ENCODE peak calls at places on chromosomes 6 and 20, in seven cellular contexts. F is WTC11, M is sigmoid colon, E is A549, H is adrenal gland, D is psoas muscle, K is left lung. C is an unnamed sample.

GRCh38 chr6:34062815-34063214 is 83.1 kb downstream of the GRM4 start:
- DNase-seq in F (peak), M (no peak), E (no peak), H (no peak), D (no peak), K (no peak), C (no peak)

GRCh38 chr6:113927001-113927400 is 43.9 kb downstream of the HDAC2 start:
- DNase-seq in F (no peak), M (no peak), E (no peak), H (no peak), D (no peak), K (no peak), C (no peak)

GRCh38 chr6:31270788-31271640 is 878 bp downstream of the HLA-C start:
- DNase-seq in F (peak), M (peak), E (no peak), H (peak), D (peak), K (peak), C (peak)

GRCh38 chr20:54123587-54124180 is 50.1 kb downstream of the CYP24A1 start:
- DNase-seq in F (peak), M (no peak), E (peak), H (peak), D (no peak), K (peak), C (no peak)

GRCh38 chr6:33018904-33019303 is 9.5 kb upstream of the HLA-DOA start:
- DNase-seq in F (no peak), M (peak), E (no peak), H (peak), D (no peak), K (no peak), C (no peak)

GRCh38 chr6:135159531-135159930 is 21.6 kb upstream of the MYB start:
- DNase-seq in F (no peak), M (no peak), E (no peak), H (no peak), D (no peak), K (no peak), C (no peak)

GRCh38 chr6:161701051-161701450 is 427.2 kb upstream of the AGPAT4 start:
- DNase-seq in F (no peak), M (no peak), E (no peak), H (no peak), D (no peak), K (no peak), C (no peak)

GRCh38 chr6:90194371-90194841 is 102.2 kb downstream of the BACH2 start:
- DNase-seq in F (no peak), M (no peak), E (no peak), H (peak), D (no peak), K (no peak), C (no peak)

GRCh38 chr20:46348972-46349741 is 40.9 kb upstream of the CDH22 start:
- DNase-seq in F (peak), M (no peak), E (peak), H (peak), D (peak), K (peak), C (peak)

GRCh38 chr6:24325978-24326377 is 31.9 kb downstream of the DCDC2 start:
- DNase-seq in F (no peak), M (no peak), E (no peak), H (no peak), D (no peak), K (no peak), C (no peak)

GRCh38 chr6:43608310-43608763 is 20.7 kb downstream of the GTPBP2 start:
- DNase-seq in F (peak), M (no peak), E (peak), H (peak), D (peak), K (no peak), C (peak)

GRCh38 chr20:13325033-13325432 is 104.0 kb downstream of the ISM1 start:
- DNase-seq in F (peak), M (no peak), E (peak), H (no peak), D (no peak), K (no peak), C (no peak)

GRCh38 chr6:34284563-34285545 is 36.0 kb upstream of the SMIM29 start:
- DNase-seq in F (no peak), M (peak), E (no peak), H (peak), D (peak), K (peak), C (no peak)

GRCh38 chr6:1890071-1890470 is 280.4 kb downstream of the FOXC1 start:
- DNase-seq in F (no peak), M (no peak), E (no peak), H (no peak), D (no peak), K (no peak), C (no peak)

GRCh38 chr6:55678330-55679224 is 99.6 kb upstream of the HMGCLL1 start:
- DNase-seq in F (no peak), M (no peak), E (no peak), H (no peak), D (no peak), K (no peak), C (no peak)

GRCh38 chr6:24950210-24950941 is 14.6 kb upstream of the RIPOR2 start:
- DNase-seq in F (no peak), M (no peak), E (no peak), H (no peak), D (no peak), K (no peak), C (no peak)

GRCh38 chr6:15628499-15629131 is 34.2 kb downstream of the DTNBP1 start:
- DNase-seq in F (no peak), M (no peak), E (no peak), H (no peak), D (no peak), K (no peak), C (peak)

GRCh38 chr20:18719426-18719825 is 94.2 kb upstream of the SCP2D1 start:
- DNase-seq in F (no peak), M (no peak), E (no peak), H (no peak), D (no peak), K (no peak), C (no peak)

GRCh38 chr6:90701146-90701781 is 114.4 kb upstream of the MAP3K7 start:
- DNase-seq in F (peak), M (no peak), E (no peak), H (no peak), D (no peak), K (no peak), C (no peak)

GRCh38 chr6:39887692-39888450 is 46.4 kb downstream of the MOCS1 start:
- DNase-seq in F (no peak), M (peak), E (no peak), H (peak), D (peak), K (peak), C (no peak)

GRCh38 chr6:33668914-33669313 is 42.6 kb downstream of the UQCC2 start:
- DNase-seq in F (no peak), M (no peak), E (peak), H (no peak), D (no peak), K (peak), C (no peak)

GRCh38 chr6:137217801-137218472 is 1.2 kb downstream of the IFNGR1 start:
- DNase-seq in F (no peak), M (no peak), E (no peak), H (peak), D (no peak), K (no peak), C (no peak)

GRCh38 chr20:49273696-49274277 is 4.1 kb downstream of the ZNFX1 start:
- DNase-seq in F (no peak), M (no peak), E (no peak), H (no peak), D (no peak), K (no peak), C (no peak)

GRCh38 chr20:44911264-44911921 is 1.5 kb downstream of the PABPC1L start:
- DNase-seq in F (peak), M (no peak), E (peak), H (peak), D (no peak), K (peak), C (no peak)

GRCh38 chr20:59131541-59132285 is 31.9 kb upstream of the ZNF831 start:
- DNase-seq in F (no peak), M (no peak), E (no peak), H (peak), D (no peak), K (no peak), C (no peak)

DNA sequence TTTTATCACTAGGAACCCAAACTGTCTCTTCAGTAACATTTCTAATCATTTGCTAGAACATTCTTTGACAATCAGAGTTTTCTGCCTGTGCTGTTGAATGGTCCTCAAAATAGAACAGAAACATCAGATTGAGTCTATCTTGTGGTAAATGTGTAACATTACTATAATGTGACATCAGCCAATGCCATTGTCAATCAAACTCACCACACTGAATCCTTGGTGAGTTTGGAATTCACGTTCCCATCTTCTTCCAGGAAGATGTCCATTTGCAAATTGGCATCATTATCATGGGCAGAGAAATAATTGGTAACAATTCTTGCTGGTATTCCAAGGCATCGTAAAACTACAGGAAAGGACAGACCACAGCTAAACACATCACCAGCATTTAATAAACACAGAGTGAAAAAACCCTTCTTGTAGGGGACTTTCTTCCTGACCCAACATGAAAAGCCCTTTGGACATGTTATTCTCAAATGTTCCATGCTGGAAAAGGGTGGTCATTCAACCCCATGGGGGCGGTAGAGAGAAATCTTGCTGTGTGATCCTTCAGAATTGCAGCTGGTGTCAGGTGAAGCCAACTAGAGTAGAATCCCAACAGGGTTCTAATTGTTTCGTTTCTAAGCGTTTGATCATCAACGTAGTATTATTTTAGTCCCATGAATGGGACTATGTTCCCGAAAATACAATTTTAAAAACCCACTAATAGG is 98.5 kb downstream of the F13A1 start:
- DNase-seq in F (peak), M (no peak), E (no peak), H (no peak), D (no peak), K (no peak), C (no peak)
- TF ChIP-seq CTCF in F (peak), M (no peak), E (no peak), H (no peak), D (peak), K (no peak), C (no peak)

GRCh38 chr20:61263938-61264337 is 11.9 kb downstream of the CDH4 start:
- DNase-seq in F (no peak), M (no peak), E (no peak), H (no peak), D (no peak), K (no peak), C (no peak)

GRCh38 chr20:61262514-61262913 is 10.5 kb downstream of the CDH4 start:
- DNase-seq in F (no peak), M (no peak), E (no peak), H (no peak), D (no peak), K (no peak), C (no peak)

GRCh38 chr20:61262036-61262435 is 10.0 kb downstream of the CDH4 start:
- DNase-seq in F (no peak), M (no peak), E (no peak), H (no peak), D (no peak), K (no peak), C (no peak)

GRCh38 chr20:61260905-61261304 is 8.8 kb downstream of the CDH4 start:
- DNase-seq in F (peak), M (no peak), E (no peak), H (no peak), D (no peak), K (no peak), C (no peak)

GRCh38 chr20:61263084-61263695 is 11.1 kb downstream of the CDH4 start:
- DNase-seq in F (peak), M (no peak), E (no peak), H (peak), D (no peak), K (no peak), C (peak)
- TF ChIP-seq CTCF in F (peak), M (no peak), E (peak), H (peak), D (peak), K (peak), C (peak)

GRCh38 chr6:69868961-69869360 is 2.6 kb downstream of the COL19A1 start:
- DNase-seq in F (no peak), M (no peak), E (no peak), H (no peak), D (no peak), K (no peak), C (no peak)

GRCh38 chr6:69865126-69865525 is 1.2 kb upstream of the COL19A1 start:
- DNase-seq in F (no peak), M (no peak), E (no peak), H (no peak), D (no peak), K (no peak), C (no peak)

GRCh38 chr6:69868252-69868804 is 2.0 kb downstream of the COL19A1 start:
- DNase-seq in F (no peak), M (no peak), E (no peak), H (no peak), D (no peak), K (no peak), C (no peak)

GRCh38 chr6:69866351-69867074 is at the start of gene COL19A1:
- DNase-seq in F (peak), M (peak), E (no peak), H (peak), D (peak), K (peak), C (peak)

GRCh38 chr6:69867075-69867911 is 937 bp downstream of the COL19A1 start:
- DNase-seq in F (peak), M (peak), E (peak), H (peak), D (peak), K (peak), C (peak)
- TF ChIP-seq CTCF in F (no peak), M (no peak), E (no peak), H (no peak), D (peak), K (no peak), C (no peak)

GRCh38 chr6:73803562-73804221 is 107.7 kb downstream of the CD109 start:
- DNase-seq in F (peak), M (no peak), E (peak), H (no peak), D (no peak), K (no peak), C (no peak)
- TF ChIP-seq CTCF in F (peak), M (no peak), E (peak), H (peak), D (peak), K (no peak), C (no peak)

GRCh38 chr6:48476257-48476656 is 365.3 kb upstream of the PTCHD4 start:
- DNase-seq in F (peak), M (no peak), E (no peak), H (no peak), D (no peak), K (no peak), C (no peak)
- TF ChIP-seq CTCF in F (no peak), M (no peak), E (peak), H (peak), D (no peak), K (no peak), C (no peak)

GRCh38 chr6:72712921-72713320 is 91.1 kb downstream of the KCNQ5 start:
- DNase-seq in F (no peak), M (no peak), E (no peak), H (no peak), D (no peak), K (no peak), C (no peak)

GRCh38 chr6:72715119-72715518 is 93.3 kb downstream of the KCNQ5 start:
- DNase-seq in F (no peak), M (no peak), E (no peak), H (no peak), D (no peak), K (no peak), C (no peak)

GRCh38 chr6:72704979-72705378 is 83.1 kb downstream of the KCNQ5 start:
- DNase-seq in F (no peak), M (no peak), E (no peak), H (no peak), D (no peak), K (no peak), C (no peak)

DNA sequence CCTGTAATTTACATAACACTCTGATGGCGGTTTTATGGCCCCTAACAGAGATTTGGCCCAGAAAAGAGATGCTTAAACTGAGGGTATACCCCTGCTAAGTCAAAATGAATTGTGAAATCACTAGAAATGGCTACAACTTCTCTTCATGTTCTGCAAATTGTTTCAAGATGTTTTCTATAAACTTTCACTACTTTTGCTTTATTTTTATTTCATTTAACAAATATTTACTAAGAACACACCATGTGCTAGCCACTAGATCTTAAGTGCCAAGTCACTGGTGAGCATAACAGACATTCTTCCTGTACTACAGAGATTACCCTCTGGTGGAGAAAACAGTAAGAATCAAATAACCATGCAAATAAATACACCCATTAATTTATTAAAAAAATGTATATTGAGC is 87.6 kb downstream of the KCNQ5 start:
- DNase-seq in F (no peak), M (no peak), E (no peak), H (no peak), D (no peak), K (no peak), C (no peak)
- TF ChIP-seq CTCF in F (no peak), M (no peak), E (no peak), H (no peak), D (no peak), K (no peak), C (no peak)

GRCh38 chr20:57156050-57156770 is 110.2 kb downstream of the BMP7 start:
- DNase-seq in F (no peak), M (peak), E (no peak), H (no peak), D (no peak), K (no peak), C (no peak)

GRCh38 chr20:57155415-57155814 is 111.0 kb downstream of the BMP7 start:
- DNase-seq in F (no peak), M (no peak), E (no peak), H (no peak), D (no peak), K (no peak), C (no peak)

GRCh38 chr20:57157106-57157691 is 109.2 kb downstream of the BMP7 start:
- DNase-seq in F (no peak), M (peak), E (no peak), H (no peak), D (no peak), K (no peak), C (no peak)

GRCh38 chr20:57150559-57150958 is 115.9 kb downstream of the BMP7 start:
- DNase-seq in F (no peak), M (no peak), E (no peak), H (no peak), D (no peak), K (no peak), C (no peak)

DNA sequence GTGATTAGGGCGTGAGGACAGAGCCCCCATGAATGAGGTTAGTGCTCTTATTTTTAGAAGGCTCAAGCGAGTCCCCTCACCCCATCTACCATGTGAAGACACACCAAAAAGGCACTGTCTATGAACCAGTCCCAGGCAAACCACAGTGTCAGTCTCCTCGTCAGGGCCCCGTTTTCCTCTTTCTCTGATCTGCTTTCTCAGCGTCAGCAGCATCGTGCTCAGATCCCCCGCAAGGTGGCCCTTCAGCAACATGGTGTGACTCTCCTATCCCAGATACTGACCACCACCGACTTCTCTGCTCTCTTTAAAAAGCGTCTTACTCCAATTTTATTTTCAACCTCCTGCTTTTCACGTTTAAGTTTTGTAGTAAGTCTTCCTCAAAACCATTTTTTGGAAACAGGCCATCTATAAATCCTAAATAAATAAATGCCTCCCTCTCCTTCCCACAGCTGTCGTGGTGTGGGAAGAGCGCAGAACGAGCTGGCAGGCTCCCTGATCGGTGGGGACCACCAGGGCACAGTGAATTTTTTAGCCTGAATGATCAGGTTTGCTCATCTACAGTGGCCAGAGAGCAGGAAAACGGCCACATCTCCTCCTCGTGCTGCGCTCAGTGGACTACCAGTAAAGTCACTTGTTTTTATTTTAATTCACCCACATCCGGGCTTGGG is 113.1 kb downstream of the BMP7 start:
- DNase-seq in F (no peak), M (no peak), E (no peak), H (no peak), D (no peak), K (no peak), C (no peak)
- TF ChIP-seq CTCF in F (no peak), M (no peak), E (no peak), H (no peak), D (no peak), K (no peak), C (no peak)

C was measured in natural killer cell.